ENCODE peak calls at places on chromosomes 11 and 22, in four cellular contexts. B, V, S and C are unnamed samples.

GRCh38 chr11:114563077-114563476 is 3.4 kb upstream of the NXPE1 start:
- DNase-seq in S (no peak), B (no peak), V (no peak), C (no peak)

GRCh38 chr22:32255726-32256125 is 579 bp upstream of the SLC5A4 start:
- DNase-seq in S (no peak), B (no peak), V (no peak), C (no peak)

GRCh38 chr22:37121887-37122591 is 12.5 kb upstream of the TMPRSS6 start:
- DNase-seq in B (no peak), V (no peak), S (peak; percentile 70), C (no peak)

GRCh38 chr22:45612940-45613339 is 58.7 kb upstream of the ATXN10 start:
- DNase-seq in V (peak; percentile 50), S (no peak), B (no peak), C (no peak)

GRCh38 chr11:2139118-2139490 is at the start of gene IGF2:
- DNase-seq in V (no peak), S (no peak), B (no peak), C (no peak)

GRCh38 chr22:50699001-50699753 is 26.6 kb downstream of the SHANK3 start:
- DNase-seq in V (peak; percentile 31), S (no peak), B (no peak), C (no peak)

GRCh38 chr11:116733959-116734517 is 38.7 kb downstream of the BUD13 start:
- DNase-seq in S (no peak), B (no peak), V (no peak), C (no peak)

GRCh38 chr11:114846040-114846791 is 167.9 kb downstream of the NXPE2 start:
- DNase-seq in B (peak; percentile 56), S (no peak), V (no peak), C (peak; percentile 93)

GRCh38 chr22:46053563-46054090 is 76.7 kb upstream of the WNT7B start:
- DNase-seq in V (peak; percentile 87), S (no peak), B (peak; percentile 56), C (no peak)

GRCh38 chr11:48272551-48273080 is 9.0 kb downstream of the OR4X1 start:
- DNase-seq in B (no peak), S (no peak), V (no peak), C (no peak)

GRCh38 chr11:62855571-62856332 is 16.4 kb upstream of the WDR74 start:
- DNase-seq in B (peak; percentile 97), V (peak; percentile 96), S (peak; percentile 98), C (peak; percentile 99)

GRCh38 chr11:114775849-114776621 is 97.7 kb downstream of the NXPE2 start:
- DNase-seq in S (no peak), V (no peak), B (peak; percentile 25), C (peak; percentile 51)

GRCh38 chr22:49824185-49824925 is 3.3 kb downstream of the BRD1 start:
- DNase-seq in B (no peak), V (peak; percentile 30), S (no peak), C (no peak)